ENCODE peak calls at places on chromosomes 3 and 15, in five cellular contexts. E, W, R, C and B are unnamed samples. For H3K4me1, the result is how much of the 10 kb centered on the place peaks cover.

GRCh38 chr15:34726407-34727100 is 28.2 kb downstream of the GJD2 start:
- DNase-seq in E (no peak), W (no peak), R (no peak), C (no peak), B (no peak)

GRCh38 chr3:59212128-59212764 is 162.4 kb upstream of the CFAP20DC start:
- DNase-seq in E (no peak), W (no peak), R (no peak), C (peak), B (no peak)

GRCh38 chr15:42558739-42559138 is 10.1 kb downstream of the HAUS2 start:
- DNase-seq in E (no peak), W (no peak), R (no peak), C (no peak), B (no peak)

GRCh38 chr3:48565591-48566400 is 2.2 kb upstream of the UCN2 start:
- DNase-seq in E (no peak), W (no peak), R (no peak), C (no peak), B (no peak)

GRCh38 chr3:63967675-63968611 is 55.4 kb downstream of the PSMD6 start:
- DNase-seq in E (no peak), W (no peak), R (no peak), C (peak), B (peak)

GRCh38 chr15:100355342-100355741 is 13.6 kb upstream of the ADAMTS17 start:
- DNase-seq in E (no peak), W (no peak), R (no peak), C (no peak), B (no peak)

GRCh38 chr15:35393403-35393802 is 152.6 kb downstream of the DPH6 start:
- DNase-seq in E (no peak), W (no peak), R (no peak), C (peak), B (no peak)

GRCh38 chr3:151169700-151170224 is 33.3 kb downstream of the GPR171 start:
- DNase-seq in E (no peak), W (peak), R (no peak), C (no peak), B (no peak)

GRCh38 chr3:150421256-150421655 is 13.2 kb downstream of the TSC22D2 start:
- DNase-seq in E (no peak), W (no peak), R (no peak), C (no peak), B (no peak)

GRCh38 chr3:113057117-113057516 is 66.3 kb downstream of the GTPBP8 start:
- DNase-seq in E (no peak), W (no peak), R (no peak), C (no peak), B (no peak)

GRCh38 chr3:103052236-103052830 is 617.5 kb downstream of the ZPLD1 start:
- DNase-seq in E (no peak), W (peak), R (no peak), C (no peak), B (peak)

GRCh38 chr3:138137901-138138300 is 5.7 kb upstream of the A4GNT start:
- DNase-seq in E (no peak), W (no peak), R (no peak), C (no peak), B (peak)

GRCh38 chr15:74843891-74844299 is 939 bp upstream of the ULK3 start:
- DNase-seq in E (no peak), W (no peak), R (no peak), C (no peak), B (no peak)
- H3K4me3 ChIP-seq in E (peak), W (no peak), R (peak), C (peak), B (no peak)

DNA sequence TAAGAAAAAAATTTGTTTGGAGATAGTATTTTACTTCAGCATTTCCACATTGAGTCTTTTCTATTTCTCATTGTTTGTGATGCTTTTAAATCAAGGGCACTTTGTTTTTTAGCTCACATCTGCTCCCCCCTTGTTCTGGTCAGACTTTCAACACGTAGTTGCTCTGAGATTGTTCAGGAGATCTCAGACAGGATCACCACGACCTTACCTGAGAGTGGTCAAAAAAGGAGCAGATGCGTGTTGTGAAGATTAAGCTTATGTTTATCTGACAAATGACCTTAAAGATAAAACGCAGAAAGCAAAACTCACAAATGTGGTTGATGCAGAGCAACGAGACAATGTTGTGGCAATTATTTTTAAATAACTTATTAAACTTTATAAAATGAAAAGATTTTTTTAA is 298.3 kb downstream of the ROBO2 start:
- DNase-seq in E (no peak), W (no peak), R (no peak), C (no peak), B (no peak)
- H3K4me1 ChIP-seq in E (under half), W (under half), R (under half), C (under half), B (under half)

GRCh38 chr3:100213891-100214573 is 46.8 kb upstream of the TBC1D23 start:
- DNase-seq in E (no peak), W (no peak), R (no peak), C (no peak), B (no peak)
- TF ChIP-seq CTCF in E (no peak), W (no peak), R (no peak), C (no peak), B (no peak)

GRCh38 chr3:95705786-95706418 is 1108.5 kb upstream of the EPHA6 start:
- DNase-seq in E (no peak), W (no peak), R (no peak), C (no peak), B (no peak)
- H3K4me3 ChIP-seq in E (no peak), W (no peak), R (peak), C (no peak), B (peak)

DNA sequence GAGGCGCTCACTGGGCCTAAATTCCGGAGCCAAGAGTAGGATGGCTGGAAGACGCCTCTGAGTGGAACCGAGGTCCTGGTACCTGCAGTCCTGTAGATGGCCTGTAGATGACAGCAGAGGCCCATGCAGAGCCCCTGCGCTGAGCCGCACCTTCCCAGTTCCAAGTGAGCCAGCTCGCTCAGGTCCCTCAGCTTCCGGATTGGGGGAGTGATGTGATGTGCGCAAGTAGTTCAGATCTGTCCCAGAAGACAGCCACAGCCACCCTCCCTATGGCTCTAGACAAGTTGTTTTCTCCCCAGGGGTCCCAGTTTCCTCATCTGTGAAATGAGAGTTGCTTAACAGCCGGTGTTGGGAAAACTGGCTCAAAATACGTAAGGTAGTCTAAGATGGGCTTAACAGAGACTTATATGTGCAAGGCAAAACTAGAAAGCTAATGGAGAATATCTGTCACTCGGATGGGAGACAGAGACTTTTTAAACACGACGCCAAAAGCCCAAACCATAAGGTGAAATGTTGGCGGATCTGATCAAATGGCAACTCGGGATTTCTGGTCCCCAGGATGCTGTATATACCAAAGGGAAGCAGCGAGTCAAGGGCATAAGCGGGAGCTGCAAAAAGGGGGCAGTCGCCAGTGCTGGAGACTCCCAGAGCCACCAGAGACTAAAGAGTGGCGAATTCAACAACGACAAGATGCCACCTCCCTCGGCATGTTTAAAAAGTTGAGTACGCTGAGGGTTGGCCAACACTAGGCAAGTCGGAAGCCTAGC is 765 bp upstream of the MAPKAPK3 start:
- DNase-seq in E (peak), W (peak), R (no peak), C (peak), B (peak)
- H3K4me1 ChIP-seq in E (half or more), W (half or more), R (under half), C (under half), B (under half)

GRCh38 chr3:46228259-46229222 is 13.7 kb upstream of the CCR3 start:
- DNase-seq in E (no peak), W (no peak), R (no peak), C (no peak), B (no peak)
- TF ChIP-seq CTCF in E (no peak), W (no peak), R (no peak), C (no peak), B (no peak)

GRCh38 chr3:16461463-16462245 is 51.8 kb downstream of the RFTN1 start:
- DNase-seq in E (no peak), W (no peak), R (no peak), C (no peak), B (no peak)

GRCh38 chr3:16463119-16463518 is 50.4 kb downstream of the RFTN1 start:
- DNase-seq in E (no peak), W (no peak), R (no peak), C (no peak), B (no peak)

GRCh38 chr3:16463914-16464313 is 49.6 kb downstream of the RFTN1 start:
- DNase-seq in E (no peak), W (no peak), R (no peak), C (no peak), B (no peak)

GRCh38 chr3:16460886-16461285 is 52.6 kb downstream of the RFTN1 start:
- DNase-seq in E (no peak), W (no peak), R (no peak), C (no peak), B (no peak)

GRCh38 chr3:16462679-16463078 is 50.8 kb downstream of the RFTN1 start:
- DNase-seq in E (no peak), W (no peak), R (no peak), C (no peak), B (no peak)
- H3K4me3 ChIP-seq in E (no peak), W (no peak), R (no peak), C (no peak), B (no peak)

DNA sequence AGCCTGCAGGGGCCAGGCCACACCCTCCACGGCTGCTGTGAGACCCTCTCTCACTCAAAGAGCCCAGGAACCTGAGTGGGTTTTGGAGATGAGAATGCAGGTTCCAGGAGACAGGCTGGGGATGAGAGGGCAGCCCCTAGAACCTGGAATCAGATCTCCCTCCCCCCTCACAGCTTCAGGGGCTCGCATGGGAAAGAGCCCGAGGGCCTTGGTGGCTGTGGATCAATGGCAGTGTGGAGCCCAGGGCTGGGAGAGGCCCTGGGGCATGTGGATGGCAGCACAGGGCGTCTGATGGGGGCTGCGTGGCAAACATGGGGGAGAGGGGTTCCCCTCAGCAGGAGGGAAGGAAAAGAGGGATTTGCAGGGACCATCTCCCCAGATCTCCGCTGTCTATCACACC is 112.8 kb upstream of the RPL32 start:
- DNase-seq in E (no peak), W (no peak), R (no peak), C (no peak), B (no peak)
- H3K4me1 ChIP-seq in E (half or more), W (half or more), R (under half), C (under half), B (under half)

GRCh38 chr15:78418239-78418638 is 19.8 kb upstream of the IREB2 start:
- DNase-seq in E (no peak), W (no peak), R (no peak), C (no peak), B (no peak)

GRCh38 chr15:78414608-78415250 is 23.3 kb upstream of the IREB2 start:
- DNase-seq in E (no peak), W (no peak), R (no peak), C (no peak), B (no peak)

GRCh38 chr15:78419331-78419730 is 18.7 kb upstream of the IREB2 start:
- DNase-seq in E (no peak), W (no peak), R (no peak), C (no peak), B (no peak)

GRCh38 chr15:78418681-78419080 is 19.3 kb upstream of the IREB2 start:
- DNase-seq in E (no peak), W (no peak), R (no peak), C (no peak), B (no peak)

GRCh38 chr15:78415284-78415683 is 22.7 kb upstream of the IREB2 start:
- DNase-seq in E (no peak), W (no peak), R (no peak), C (peak), B (no peak)
- TF ChIP-seq CTCF in E (peak), W (no peak), R (no peak), C (no peak), B (peak)

GRCh38 chr3:52518723-52519444 is 14.8 kb downstream of the NT5DC2 start:
- DNase-seq in E (no peak), W (peak), R (no peak), C (peak), B (peak)
- H3K4me3 ChIP-seq in E (peak), W (no peak), R (peak), C (peak), B (no peak)